ENCODE peak calls at places on chromosomes 12 and 14, in nine cellular contexts. H is body of pancreas; R is mesenchymal stem cell; V is psoas muscle; Q is CD8-positive, alpha-beta T cell; W is CD8-positive, alpha-beta memory T cell; U is effector memory CD4-positive, alpha-beta T cell; X is sigmoid colon; S is H1. F is an unnamed sample.
A peak's percentile ranks its signal among the peaks of the same experiment; 100 is the strongest.

GRCh38 chr14:92492261-92492660 is 21.3 kb upstream of the RIN3 start:
- DNase-seq in U (no peak), X (no peak), Q (no peak), W (no peak), S (no peak), H (no peak), V (no peak), R (no peak), F (peak; percentile 23)

GRCh38 chr14:24630872-24631477 is 3.0 kb downstream of the GZMB start:
- DNase-seq in R (no peak), X (no peak), V (no peak), S (no peak), U (no peak), H (peak; percentile 78), W (no peak), Q (no peak), F (no peak)

GRCh38 chr12:32444895-32445294 is 45.5 kb downstream of the FGD4 start:
- DNase-seq in U (no peak), V (no peak), W (no peak), R (peak; percentile 68), Q (no peak), X (no peak), H (peak; percentile 19), S (no peak), F (no peak)

GRCh38 chr12:47549258-47549657 is 156.6 kb downstream of the RPAP3 start:
- DNase-seq in H (no peak), V (no peak), W (no peak), U (no peak), Q (no peak), R (no peak), X (no peak), S (no peak), F (no peak)

GRCh38 chr14:94164685-94165431 is 9.3 kb upstream of the PPP4R4 start:
- DNase-seq in H (no peak), V (no peak), S (no peak), X (no peak), U (no peak), R (no peak), W (no peak), Q (no peak), F (no peak)

GRCh38 chr12:26434299-26434915 is 239.0 kb downstream of the SSPN start:
- DNase-seq in W (no peak), X (no peak), S (peak; percentile 29), H (peak; percentile 44), R (peak; percentile 71), V (no peak), Q (no peak), U (no peak), F (no peak)

GRCh38 chr14:25358330-25358729 is 308.4 kb upstream of the STXBP6 start:
- DNase-seq in Q (no peak), R (no peak), V (no peak), X (no peak), W (no peak), U (no peak), H (no peak), S (no peak), F (no peak)

GRCh38 chr14:64253672-64254071 is 40.5 kb downstream of the ESR2 start:
- DNase-seq in X (no peak), H (no peak), U (no peak), R (peak; percentile 57), V (no peak), S (no peak), W (no peak), Q (no peak), F (no peak)

GRCh38 chr14:29222671-29223268 is 456.2 kb downstream of the FOXG1 start:
- DNase-seq in Q (no peak), H (peak; percentile 5), S (no peak), V (no peak), R (peak; percentile 18), W (no peak), U (no peak), X (no peak), F (no peak)

GRCh38 chr12:63403256-63403655 is 252.3 kb upstream of the AVPR1A start:
- DNase-seq in R (no peak), H (no peak), W (no peak), X (no peak), Q (no peak), V (no peak), S (no peak), U (no peak), F (no peak)

GRCh38 chr12:6925543-6926279 is 2.0 kb upstream of the ATN1 start:
- DNase-seq in H (peak; percentile 71), X (peak; percentile 95), Q (no peak), R (peak; percentile 92), V (peak; percentile 81), U (no peak), W (no peak), S (no peak), F (peak; percentile 71)

GRCh38 chr14:69328765-69329164 is 68.8 kb downstream of the GALNT16 start:
- DNase-seq in S (no peak), R (no peak), X (no peak), W (no peak), U (no peak), V (no peak), Q (no peak), H (no peak), F (no peak)

GRCh38 chr14:67426983-67427601 is 15.1 kb upstream of the PLEK2 start:
- DNase-seq in U (peak; percentile 41), H (peak; percentile 84), X (peak; percentile 86), S (peak; percentile 70), R (peak; percentile 79), V (peak; percentile 85), Q (peak; percentile 63), W (peak; percentile 63), F (peak; percentile 77)

GRCh38 chr12:25382311-25383106 is 131.8 kb upstream of the KRAS start:
- DNase-seq in H (no peak), S (no peak), U (no peak), R (no peak), X (no peak), W (no peak), V (no peak), Q (no peak), F (no peak)
- H3K4me3 ChIP-seq in H (no peak overlapping the region), S (no peak overlapping the region), U (no peak overlapping the region), R (no peak overlapping the region), X (no peak overlapping the region), W (no peak overlapping the region), V (no peak overlapping the region), Q (no peak overlapping the region), F (no peak overlapping the region)

GRCh38 chr14:22848391-22849164 is 12.2 kb downstream of the MMP14 start:
- DNase-seq in X (peak; percentile 95), H (peak; percentile 27), W (no peak), V (peak; percentile 86), R (peak; percentile 80), U (no peak), Q (no peak), S (no peak), F (peak; percentile 76)
- H3K4me1 ChIP-seq in X (no peaks in the 10 kb centered on the region), H (peaks cover 28% of the 10 kb centered on the region), W (peaks cover 10% of the 10 kb centered on the region), V (peaks cover 50% of the 10 kb centered on the region), R (peaks cover 53% of the 10 kb centered on the region), U (no peaks in the 10 kb centered on the region), Q (peaks cover 4% of the 10 kb centered on the region), S (peaks cover 12% of the 10 kb centered on the region), F (peaks cover 61% of the 10 kb centered on the region)

DNA sequence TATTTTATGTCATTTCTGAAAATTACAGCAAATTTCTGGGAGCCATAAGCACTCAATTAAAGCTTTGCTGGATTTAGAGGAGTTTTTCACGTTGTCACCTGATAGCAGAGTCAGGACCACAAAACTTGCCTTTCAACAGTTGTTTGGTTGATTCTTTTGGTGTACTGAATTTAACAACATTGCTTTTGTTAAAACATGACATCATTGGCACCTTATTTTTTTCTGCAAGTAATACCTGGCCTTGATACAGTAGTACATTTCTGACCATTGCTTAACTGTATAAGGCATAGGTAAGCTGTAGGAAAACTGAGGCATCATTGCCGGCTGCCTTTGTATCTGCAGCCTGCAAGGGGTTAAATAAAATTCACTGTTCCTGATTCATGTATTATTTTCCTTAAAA is 4.5 kb upstream of the BCL11B start:
- DNase-seq in W (no peak), V (no peak), R (no peak), S (no peak), H (no peak), Q (no peak), U (no peak), X (no peak), F (no peak)
- H3K4me3 ChIP-seq in W (no peak overlapping the region), V (no peak overlapping the region), R (no peak overlapping the region), S (no peak overlapping the region), H (no peak overlapping the region), Q (no peak overlapping the region), U (no peak overlapping the region), X (no peak overlapping the region), F (no peak overlapping the region)

DNA sequence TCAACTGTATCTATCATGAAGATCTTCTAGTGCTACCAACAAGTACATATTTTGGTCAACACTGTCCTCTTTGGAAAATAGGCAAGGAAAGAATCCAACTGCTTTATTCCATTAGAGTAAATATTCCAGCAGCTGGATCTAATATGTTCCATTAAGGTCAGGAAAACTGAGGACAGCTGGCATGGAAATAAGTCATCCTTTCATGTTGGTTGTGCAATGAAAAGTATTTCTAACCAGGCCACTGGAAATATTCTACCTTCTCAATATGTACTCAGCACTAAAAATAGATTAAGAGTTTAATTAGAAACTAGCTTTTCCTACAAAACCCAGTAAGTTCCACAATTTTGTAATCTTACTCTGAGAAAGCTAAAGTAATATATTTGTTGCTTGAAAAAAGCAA is 19.6 kb downstream of the HIGD1C start:
- DNase-seq in W (no peak), S (no peak), Q (no peak), X (no peak), R (peak; percentile 63), H (no peak), U (no peak), V (no peak), F (no peak)
- H3K4me1 ChIP-seq in W (no peaks in the 10 kb centered on the region), S (no peaks in the 10 kb centered on the region), Q (no peaks in the 10 kb centered on the region), X (no peaks in the 10 kb centered on the region), R (no peaks in the 10 kb centered on the region), H (no peaks in the 10 kb centered on the region), U (no peaks in the 10 kb centered on the region), V (peaks cover 11% of the 10 kb centered on the region), F (no peaks in the 10 kb centered on the region)

DNA sequence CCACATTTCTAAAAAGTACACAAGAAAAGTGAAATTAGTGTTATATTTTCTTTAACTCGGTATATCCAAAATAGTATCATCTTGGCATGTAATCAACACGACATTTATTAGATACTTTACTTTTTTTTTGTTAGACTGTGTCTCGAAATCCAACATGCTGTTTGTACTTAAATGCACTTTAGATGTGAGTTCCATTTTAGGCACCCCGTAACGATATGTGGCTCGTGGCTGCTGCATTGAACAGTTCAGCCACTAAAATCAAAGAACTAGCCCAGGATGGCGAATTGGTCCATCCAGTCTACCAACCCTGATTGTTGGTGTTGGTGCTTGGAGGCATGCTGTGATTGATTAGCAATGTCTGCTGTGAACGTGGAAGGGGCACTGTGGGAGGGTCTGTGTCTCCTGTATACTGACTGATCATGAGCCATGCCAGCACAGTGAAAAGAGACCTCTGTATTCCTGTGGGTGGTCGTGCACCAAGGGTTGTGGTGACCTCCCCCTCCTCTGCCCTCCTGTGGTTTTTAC is 63.1 kb upstream of the DLK1 start:
- DNase-seq in X (no peak), U (no peak), W (no peak), R (no peak), S (no peak), Q (no peak), H (no peak), V (no peak), F (no peak)
- H3K4me3 ChIP-seq in X (no peak overlapping the region), U (no peak overlapping the region), W (no peak overlapping the region), R (no peak overlapping the region), S (no peak overlapping the region), Q (no peak overlapping the region), H (no peak overlapping the region), V (no peak overlapping the region), F (no peak overlapping the region)

GRCh38 chr14:89304972-89305703 is 111.9 kb downstream of the FOXN3 start:
- DNase-seq in S (no peak), W (no peak), X (peak; percentile 73), Q (no peak), H (no peak), R (peak; percentile 95), U (no peak), V (no peak), F (peak; percentile 47)
- H3K4me1 ChIP-seq in S (peaks cover 33% of the 10 kb centered on the region), W (peaks cover 16% of the 10 kb centered on the region), X (no peaks in the 10 kb centered on the region), Q (peaks cover 33% of the 10 kb centered on the region), H (peaks cover 19% of the 10 kb centered on the region), R (peaks cover 22% of the 10 kb centered on the region), U (no peaks in the 10 kb centered on the region), V (peaks cover 68% of the 10 kb centered on the region), F (peaks cover 62% of the 10 kb centered on the region)